ENCODE peak calls at places on chromosomes 6 and 20, in seven cellular contexts. I is CD8-positive, alpha-beta T cell; U is prostate gland; H is right atrium auricular region; F is ascending aorta; A is OCI-LY7; S is esophagus squamous epithelium. N is an unnamed sample. For H3K4me1, the result is how much of the 10 kb centered on the place peaks cover.

GRCh38 chr20:13432126-13432525 is 206.6 kb downstream of the TASP1 start:
- DNase-seq in A (no peak), H (no peak), U (no peak), I (no peak), F (no peak), S (no peak), N (no peak)

GRCh38 chr6:136593748-136594490 is 43.7 kb upstream of the MAP7 start:
- DNase-seq in A (peak), S (peak), I (peak), H (no peak), U (no peak), F (peak), N (no peak)

GRCh38 chr6:166745801-166746668 is 119.0 kb upstream of the RPS6KA2 start:
- DNase-seq in S (no peak), A (no peak), I (no peak), U (no peak), H (no peak), F (no peak), N (no peak)

GRCh38 chr6:164183556-164184123 is 769.1 kb downstream of the QKI start:
- DNase-seq in F (no peak), U (no peak), S (no peak), I (no peak), H (no peak), A (no peak), N (no peak)

GRCh38 chr6:30891816-30892553 is 7.7 kb downstream of the DDR1 start:
- DNase-seq in H (no peak), I (no peak), S (no peak), F (peak), U (no peak), A (no peak), N (no peak)

GRCh38 chr6:47810885-47811284 is 29.1 kb downstream of the OPN5 start:
- DNase-seq in A (peak), S (no peak), U (no peak), I (no peak), H (no peak), F (no peak), N (no peak)

GRCh38 chr20:11057624-11058023 is 383.8 kb upstream of the JAG1 start:
- DNase-seq in I (no peak), A (no peak), U (no peak), F (no peak), S (no peak), H (no peak), N (no peak)

GRCh38 chr6:26336355-26337198 is 28.4 kb upstream of the BTN3A2 start:
- DNase-seq in A (peak), F (no peak), H (no peak), I (no peak), S (no peak), U (no peak), N (no peak)

GRCh38 chr20:9306521-9306920 is 207.9 kb upstream of the LAMP5 start:
- DNase-seq in F (no peak), A (no peak), H (no peak), I (no peak), S (no peak), U (peak), N (no peak)

GRCh38 chr20:60512436-60512835 is 554.2 kb downstream of the CDH26 start:
- DNase-seq in F (no peak), U (no peak), H (no peak), S (no peak), A (no peak), I (no peak), N (no peak)

GRCh38 chr20:53080412-53080962 is 108.3 kb downstream of the TSHZ2 start:
- DNase-seq in I (no peak), H (no peak), U (no peak), A (no peak), F (no peak), S (no peak), N (no peak)

GRCh38 chr6:129747588-129748112 is 37.7 kb upstream of the ARHGAP18 start:
- DNase-seq in S (no peak), U (no peak), I (no peak), A (no peak), F (no peak), H (no peak), N (no peak)

GRCh38 chr6:21636876-21637275 is 43.3 kb downstream of the SOX4 start:
- DNase-seq in S (no peak), U (no peak), A (no peak), F (no peak), H (no peak), I (no peak), N (no peak)

GRCh38 chr6:141498980-141499379 is 633.7 kb upstream of the GJE1 start:
- DNase-seq in S (no peak), I (no peak), H (no peak), F (no peak), A (no peak), U (no peak), N (no peak)

GRCh38 chr6:71584712-71585436 is 296.3 kb downstream of the OGFRL1 start:
- DNase-seq in I (no peak), S (no peak), A (no peak), F (no peak), U (no peak), H (no peak), N (no peak)

GRCh38 chr6:71577766-71578165 is 289.2 kb downstream of the OGFRL1 start:
- DNase-seq in F (no peak), I (no peak), A (no peak), U (no peak), H (no peak), S (no peak), N (no peak)

GRCh38 chr6:71585472-71585871 is 296.9 kb downstream of the OGFRL1 start:
- DNase-seq in S (no peak), A (no peak), I (no peak), U (no peak), H (no peak), F (no peak), N (no peak)

GRCh38 chr6:71579902-71580301 is 291.3 kb downstream of the OGFRL1 start:
- DNase-seq in A (no peak), S (no peak), F (no peak), U (no peak), H (no peak), I (no peak), N (no peak)

GRCh38 chr6:71582820-71583219 is 294.2 kb downstream of the OGFRL1 start:
- DNase-seq in U (no peak), I (no peak), H (no peak), F (no peak), A (no peak), S (no peak), N (no peak)
- H3K4me1 ChIP-seq in U (under half), I (under half), H (under half), F (under half), A (under half), S (under half), N (under half)

GRCh38 chr20:6814945-6815344 is 47.5 kb downstream of the BMP2 start:
- DNase-seq in F (no peak), S (no peak), H (no peak), I (no peak), U (no peak), A (no peak), N (no peak)
- H3K4me1 ChIP-seq in F (under half), S (under half), H (under half), I (under half), U (under half), A (under half), N (under half)

DNA sequence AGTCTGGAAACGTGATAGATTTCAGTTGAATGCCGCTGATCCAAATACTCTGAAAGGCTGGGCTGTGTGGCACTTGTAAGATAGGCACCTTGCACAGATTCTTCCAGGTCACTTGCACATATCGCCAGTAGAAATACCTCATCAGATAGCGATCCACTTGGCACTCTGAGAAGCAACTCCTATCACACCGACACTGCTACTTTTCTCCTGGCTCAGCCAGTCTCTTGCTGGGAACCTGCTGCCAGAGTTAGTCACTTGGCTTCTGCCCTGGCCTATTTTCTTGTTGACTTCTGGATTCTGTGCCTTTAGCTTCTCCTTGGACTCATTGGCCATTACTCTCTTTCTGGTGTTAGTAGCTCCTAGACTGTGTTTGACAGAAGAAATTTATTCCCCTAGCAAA is 66.6 kb downstream of the UTRN start:
- DNase-seq in I (no peak), S (no peak), A (no peak), F (no peak), H (no peak), U (peak), N (no peak)
- H3K4me1 ChIP-seq in I (half or more), S (under half), A (under half), F (under half), H (under half), U (under half), N (under half)

GRCh38 chr20:45407783-45408645 is at the start of gene DBNDD2:
- DNase-seq in S (no peak), A (no peak), U (no peak), H (no peak), F (no peak), I (no peak), N (peak)

GRCh38 chr20:45408646-45409213 is 641 bp downstream of the DBNDD2 start:
- DNase-seq in F (no peak), A (peak), S (no peak), H (no peak), U (no peak), I (no peak), N (peak)

GRCh38 chr20:45405566-45406259 is 2.4 kb upstream of the DBNDD2 start:
- DNase-seq in U (no peak), H (no peak), A (no peak), I (no peak), F (peak), S (no peak), N (peak)

GRCh38 chr20:45406260-45407066 is 1.6 kb upstream of the DBNDD2 start:
- DNase-seq in U (peak), H (peak), I (peak), S (no peak), A (no peak), F (peak), N (peak)

GRCh38 chr20:45407067-45407745 is 883 bp upstream of the DBNDD2 start:
- DNase-seq in H (peak), I (no peak), U (no peak), S (no peak), F (peak), A (no peak), N (peak)
- H3K4me1 ChIP-seq in H (under half), I (under half), U (under half), S (under half), F (under half), A (under half), N (under half)

DNA sequence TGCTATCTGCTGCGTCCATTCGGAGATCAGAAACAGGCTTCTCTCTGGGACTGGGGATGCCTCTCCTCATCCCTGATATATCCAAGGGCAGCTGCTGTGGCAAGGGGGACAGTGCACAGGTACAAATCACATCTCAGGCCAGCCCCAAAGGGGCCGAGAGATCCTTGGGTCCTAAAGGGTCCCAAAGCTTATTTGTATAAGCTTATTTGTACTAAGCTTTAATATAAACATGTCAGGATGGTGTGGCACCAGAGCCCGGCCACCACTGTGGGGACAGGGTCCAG is 45.3 kb downstream of the FGD2 start:
- DNase-seq in H (no peak), S (no peak), F (no peak), I (no peak), U (no peak), A (no peak), N (no peak)
- H3K4me1 ChIP-seq in H (under half), S (under half), F (under half), I (half or more), U (under half), A (under half), N (under half)

GRCh38 chr6:32108094-32108627 is 977 bp downstream of the TNXB start:
- DNase-seq in F (peak), A (no peak), S (no peak), I (no peak), H (peak), U (no peak), N (peak)

GRCh38 chr6:32107447-32107846 is 1.7 kb downstream of the TNXB start:
- DNase-seq in A (no peak), F (peak), H (no peak), S (no peak), I (no peak), U (no peak), N (no peak)

GRCh38 chr6:32109114-32109764 is at the start of gene TNXB:
- DNase-seq in H (peak), F (no peak), S (no peak), I (no peak), A (no peak), U (no peak), N (no peak)

GRCh38 chr6:32109765-32110160 is 625 bp upstream of the TNXB start:
- DNase-seq in F (no peak), A (no peak), H (no peak), I (no peak), S (no peak), U (no peak), N (no peak)

DNA sequence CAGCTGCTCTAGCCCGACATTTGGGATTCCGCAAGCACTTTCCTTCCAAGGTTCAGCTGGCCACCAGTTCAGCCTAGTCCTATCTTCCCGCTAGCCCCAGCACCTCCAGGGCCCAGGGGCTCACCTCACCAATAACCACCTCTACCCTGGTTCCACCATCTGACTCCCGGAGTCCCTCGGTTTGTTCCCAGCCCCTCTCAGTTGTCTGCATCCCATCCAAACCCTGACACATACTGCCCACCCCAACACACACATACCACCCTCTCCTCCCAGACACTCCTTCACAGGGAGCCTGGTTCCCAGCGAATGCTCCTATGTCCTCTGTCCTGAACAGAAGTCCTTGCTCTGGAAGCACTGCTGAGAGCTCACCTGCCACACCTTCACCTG is 418 bp downstream of the TNXB start:
- DNase-seq in A (no peak), H (no peak), F (no peak), U (no peak), I (no peak), S (no peak), N (no peak)
- H3K4me1 ChIP-seq in A (under half), H (under half), F (half or more), U (under half), I (under half), S (half or more), N (under half)

GRCh38 chr20:54103067-54103761 is 32.8 kb upstream of the BCAS1 start:
- DNase-seq in F (peak), S (no peak), U (peak), A (peak), H (peak), I (peak), N (peak)
- H3K4me1 ChIP-seq in F (under half), S (under half), U (under half), A (under half), H (under half), I (under half), N (under half)

GRCh38 chr6:108644252-108644651 is 83.5 kb downstream of the FOXO3 start:
- DNase-seq in F (no peak), A (no peak), I (no peak), U (no peak), H (no peak), S (no peak), N (no peak)

GRCh38 chr6:108638993-108639392 is 78.3 kb downstream of the FOXO3 start:
- DNase-seq in A (no peak), I (no peak), F (no peak), U (no peak), S (no peak), H (no peak), N (no peak)

GRCh38 chr6:108640104-108640503 is 79.4 kb downstream of the FOXO3 start:
- DNase-seq in U (no peak), F (no peak), S (no peak), A (no peak), H (no peak), I (no peak), N (no peak)

GRCh38 chr6:108648186-108648585 is 87.5 kb downstream of the FOXO3 start:
- DNase-seq in I (no peak), U (no peak), A (no peak), S (no peak), F (no peak), H (no peak), N (no peak)

GRCh38 chr6:108643184-108643583 is 82.5 kb downstream of the FOXO3 start:
- DNase-seq in A (no peak), H (no peak), F (no peak), U (no peak), S (no peak), I (no peak), N (no peak)
- H3K4me1 ChIP-seq in A (under half), H (under half), F (under half), U (under half), S (under half), I (under half), N (under half)

DNA sequence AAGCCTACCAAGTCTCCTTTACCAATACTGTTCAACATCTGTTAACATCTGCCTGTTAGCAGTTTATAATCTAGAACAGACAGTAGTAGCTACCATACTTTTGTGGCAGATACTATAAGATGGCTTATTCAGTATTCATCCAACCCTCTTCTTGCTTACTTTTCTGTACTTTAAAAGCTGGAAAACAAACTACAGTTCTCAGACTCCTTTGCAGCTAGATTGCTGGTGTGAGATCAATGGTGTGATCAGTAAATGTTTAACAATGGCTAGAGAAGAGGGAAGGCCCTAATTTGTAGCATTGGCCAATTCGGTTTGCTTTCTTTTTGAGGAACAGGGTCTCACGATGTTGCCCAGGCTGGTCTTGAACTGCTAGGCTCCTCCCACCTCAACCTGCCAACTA is 3.5 kb upstream of the REV3L start:
- DNase-seq in U (no peak), I (no peak), H (no peak), A (no peak), S (no peak), F (no peak), N (no peak)
- H3K4me1 ChIP-seq in U (under half), I (under half), H (under half), A (under half), S (under half), F (under half), N (under half)

DNA sequence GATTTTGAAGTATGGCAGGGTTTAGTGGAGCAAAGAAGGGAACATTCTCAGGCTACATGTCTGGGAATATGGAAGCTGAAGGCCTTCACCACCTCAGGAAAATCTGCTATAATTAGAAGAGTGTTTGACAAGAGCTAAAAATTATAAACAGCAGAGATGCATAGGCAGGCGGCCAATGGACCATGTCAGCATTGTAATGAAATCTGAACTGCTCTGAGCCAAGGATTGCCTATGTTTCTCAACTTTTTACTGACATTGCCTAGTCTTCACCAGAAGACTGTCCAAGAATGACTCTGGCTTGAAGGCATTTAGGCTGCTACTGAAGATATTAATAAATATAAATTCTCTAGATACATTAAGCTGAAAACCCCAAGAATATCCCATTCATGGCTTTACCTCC is 84.1 kb downstream of the C6orf52 start:
- DNase-seq in I (no peak), S (no peak), H (no peak), F (no peak), U (peak), A (no peak), N (peak)
- H3K4me1 ChIP-seq in I (under half), S (under half), H (under half), F (under half), U (under half), A (under half), N (under half)